ENCODE peak calls at places on chromosomes 12 and 14, in ten cellular contexts. G, W, V, Z, F, Q, D, O, B and R are unnamed samples.
A peak's percentile ranks its signal among the peaks of the same experiment; 100 is the strongest.

GRCh38 chr14:29222671-29223268 is 456.2 kb downstream of the FOXG1 start:
- DNase-seq in G (peak; percentile 12), W (no peak), V (peak; percentile 27), Z (peak; percentile 37), F (no peak), Q (no peak), D (peak; percentile 41), O (no peak), B (peak; percentile 83), R (no peak)

GRCh38 chr14:65210118-65210826 is 108.0 kb upstream of the MAX start:
- DNase-seq in G (no peak), W (no peak), V (no peak), Z (no peak), F (no peak), Q (no peak), D (no peak), O (no peak), B (peak; percentile 33), R (no peak)

GRCh38 chr14:33126433-33126832 is 187.8 kb downstream of the NPAS3 start:
- DNase-seq in G (no peak), W (no peak), V (no peak), Z (no peak), F (no peak), Q (no peak), D (no peak), O (no peak), B (no peak), R (no peak)

GRCh38 chr14:102532204-102532658 is 22.7 kb upstream of the ANKRD9 start:
- DNase-seq in G (no peak), W (no peak), V (no peak), Z (no peak), F (no peak), Q (no peak), D (no peak), O (no peak), B (no peak), R (no peak)

GRCh38 chr12:25692115-25693035 is 139.3 kb upstream of the LMNTD1 start:
- DNase-seq in G (no peak), W (no peak), V (no peak), Z (no peak), F (no peak), Q (no peak), D (no peak), O (no peak), B (peak; percentile 51), R (no peak)

GRCh38 chr14:95291859-95292542 is 27.7 kb downstream of the CLMN start:
- DNase-seq in G (peak; percentile 30), W (peak; percentile 81), V (no peak), Z (peak; percentile 3), F (no peak), Q (peak; percentile 70), D (no peak), O (peak; percentile 82), B (peak; percentile 59), R (peak; percentile 44)

GRCh38 chr14:61671086-61671485 is 24.2 kb upstream of the HIF1A start:
- DNase-seq in G (no peak), W (no peak), V (no peak), Z (no peak), F (no peak), Q (no peak), D (no peak), O (no peak), B (no peak), R (no peak)

GRCh38 chr12:98771811-98772752 is 127.0 kb downstream of the APAF1 start:
- DNase-seq in G (no peak), W (no peak), V (no peak), Z (no peak), F (no peak), Q (no peak), D (no peak), O (no peak), B (no peak), R (no peak)

GRCh38 chr12:66132408-66132807 is 1.9 kb upstream of the LLPH start:
- DNase-seq in G (no peak), W (no peak), V (no peak), Z (no peak), F (no peak), Q (no peak), D (peak; percentile 63), O (no peak), B (peak; percentile 35), R (peak; percentile 60)

GRCh38 chr14:70343141-70343540 is 16.3 kb downstream of the COX16 start:
- DNase-seq in G (no peak), W (no peak), V (no peak), Z (no peak), F (no peak), Q (no peak), D (no peak), O (no peak), B (no peak), R (no peak)

GRCh38 chr14:70339970-70340369 is 19.5 kb downstream of the COX16 start:
- DNase-seq in G (no peak), W (no peak), V (no peak), Z (no peak), F (no peak), Q (no peak), D (no peak), O (no peak), B (no peak), R (no peak)

GRCh38 chr14:70333703-70334102 is 25.8 kb downstream of the COX16 start:
- DNase-seq in G (no peak), W (no peak), V (no peak), Z (no peak), F (no peak), Q (no peak), D (no peak), O (no peak), B (no peak), R (no peak)

GRCh38 chr14:70338550-70338949 is 20.9 kb downstream of the COX16 start:
- DNase-seq in G (no peak), W (no peak), V (no peak), Z (no peak), F (no peak), Q (no peak), D (no peak), O (no peak), B (no peak), R (no peak)

GRCh38 chr14:70339039-70339438 is 20.4 kb downstream of the COX16 start:
- DNase-seq in G (no peak), W (no peak), V (no peak), Z (no peak), F (no peak), Q (no peak), D (no peak), O (no peak), B (no peak), R (no peak)
- TF ChIP-seq CTCF in G (no peak), W (no peak), V (no peak), Z (no peak), F (no peak), Q (no peak), D (no peak), O (no peak), B (no peak), R (peak; percentile 7)

DNA sequence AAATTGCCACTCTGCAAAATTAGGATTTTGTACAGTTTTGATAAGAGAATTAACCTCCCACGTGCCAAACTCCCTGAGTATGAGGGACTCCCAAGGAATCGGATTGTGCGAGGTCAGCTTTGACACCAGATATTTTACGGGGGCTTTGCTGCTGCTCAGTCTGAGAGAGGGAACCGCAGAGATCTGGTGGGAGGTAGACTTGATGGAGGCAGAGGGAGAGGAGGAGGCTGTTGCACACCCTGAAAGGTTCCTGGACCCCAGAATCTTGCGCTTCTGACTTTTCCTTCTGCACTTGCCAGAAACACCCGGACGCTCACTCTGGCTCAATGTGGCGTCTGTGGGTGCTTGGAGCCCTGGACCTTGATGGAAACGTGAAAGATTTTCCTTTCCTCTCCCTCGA is 83.9 kb downstream of the PAPOLA start:
- DNase-seq in G (no peak), W (no peak), V (no peak), Z (no peak), F (no peak), Q (no peak), D (no peak), O (no peak), B (no peak), R (no peak)
- H3K4me3 ChIP-seq in G (no peak overlapping the region), W (no peak overlapping the region), V (no peak overlapping the region), Z (no peak overlapping the region), F (no peak overlapping the region), Q (no peak overlapping the region), D (no peak overlapping the region), O (no peak overlapping the region), B (no peak overlapping the region), R (no peak overlapping the region)

GRCh38 chr12:105319691-105320209 is 10.7 kb upstream of the C12orf75 start:
- DNase-seq in G (no peak), W (no peak), V (no peak), Z (no peak), F (no peak), Q (no peak), D (no peak), O (no peak), B (no peak), R (no peak)

GRCh38 chr12:105318651-105319483 is 11.6 kb upstream of the C12orf75 start:
- DNase-seq in G (no peak), W (no peak), V (no peak), Z (no peak), F (no peak), Q (no peak), D (no peak), O (no peak), B (no peak), R (no peak)

GRCh38 chr12:105322070-105322469 is 8.4 kb upstream of the C12orf75 start:
- DNase-seq in G (no peak), W (peak; percentile 64), V (no peak), Z (no peak), F (peak; percentile 76), Q (no peak), D (no peak), O (no peak), B (peak; percentile 27), R (no peak)

GRCh38 chr12:105317942-105318614 is 12.4 kb upstream of the C12orf75 start:
- DNase-seq in G (no peak), W (no peak), V (no peak), Z (no peak), F (no peak), Q (no peak), D (no peak), O (no peak), B (no peak), R (peak; percentile 96)

DNA sequence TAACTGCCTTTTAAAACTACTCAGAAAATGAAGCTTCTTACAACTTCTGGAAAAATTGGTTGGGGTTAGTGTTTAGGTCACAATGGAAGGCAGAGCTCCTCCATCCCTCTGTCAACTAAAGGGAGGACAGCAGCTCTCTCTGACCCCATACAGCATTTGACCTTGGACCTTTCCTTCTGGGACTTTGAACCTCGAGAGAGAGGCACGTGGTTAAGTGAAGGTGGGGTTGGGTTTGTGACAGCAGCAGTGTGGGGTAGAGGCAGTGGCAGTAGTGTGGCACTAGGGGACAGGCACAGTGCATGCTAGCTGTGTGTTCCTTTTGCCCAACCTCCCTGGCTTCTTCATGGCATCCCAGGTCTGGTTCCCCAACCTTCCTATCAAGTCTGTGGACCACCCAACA is 9.4 kb upstream of the C12orf75 start:
- DNase-seq in G (no peak), W (no peak), V (no peak), Z (no peak), F (no peak), Q (no peak), D (no peak), O (no peak), B (no peak), R (no peak)
- TF ChIP-seq CTCF in G (no peak), W (no peak), V (no peak), Z (no peak), F (peak; percentile 18), Q (no peak), D (no peak), O (no peak), B (no peak), R (peak; percentile 29)

GRCh38 chr12:108323581-108323980 is 15.5 kb downstream of the CMKLR1 start:
- DNase-seq in G (no peak), W (no peak), V (no peak), Z (no peak), F (no peak), Q (no peak), D (no peak), O (no peak), B (no peak), R (no peak)
- H3K4me3 ChIP-seq in G (no peak overlapping the region), W (no peak overlapping the region), V (no peak overlapping the region), Z (no peak overlapping the region), F (no peak overlapping the region), Q (no peak overlapping the region), D (no peak overlapping the region), O (no peak overlapping the region), B (no peak overlapping the region), R (no peak overlapping the region)